ENCODE peak calls at places on chromosomes 2 and 18, in nine cellular contexts. R, S, P, J, X, B, O, I and M are unnamed samples.

GRCh38 chr18:62183578-62184195 is 3.2 kb downstream of the PIGN start:
- DNase-seq in R (no peak), S (no peak), P (no peak), J (peak; percentile 79), X (no peak), B (peak; percentile 52), O (peak; percentile 8), I (no peak), M (no peak)

GRCh38 chr2:69464575-69464974 is 27.3 kb upstream of the NFU1 start:
- DNase-seq in R (no peak), S (peak; percentile 44), P (peak; percentile 82), J (no peak), X (no peak), B (peak; percentile 44), O (no peak), I (peak; percentile 6), M (no peak)

GRCh38 chr2:102064679-102065674 is 73.2 kb downstream of the IL1R2 start:
- DNase-seq in R (no peak), S (no peak), P (no peak), J (no peak), X (no peak), B (peak; percentile 64), O (peak; percentile 38), I (no peak), M (no peak)

GRCh38 chr2:183123959-183124221 is 353 bp upstream of the NUP35 start:
- DNase-seq in R (no peak), S (no peak), P (no peak), J (no peak), X (no peak), B (no peak), O (no peak), I (no peak), M (no peak)

GRCh38 chr18:30970201-30970816 is 72.2 kb downstream of the DSC3 start:
- DNase-seq in R (no peak), S (no peak), P (no peak), J (peak; percentile 30), X (no peak), B (peak; percentile 44), O (no peak), I (no peak), M (no peak)

GRCh38 chr2:127993659-127994058 is 34.2 kb downstream of the SAP130 start:
- DNase-seq in R (no peak), S (no peak), P (no peak), J (no peak), X (no peak), B (no peak), O (no peak), I (no peak), M (no peak)

GRCh38 chr2:230732914-230733401 is 20.3 kb downstream of the CAB39 start:
- DNase-seq in R (no peak), S (no peak), P (no peak), J (no peak), X (no peak), B (no peak), O (no peak), I (no peak), M (no peak)

GRCh38 chr2:196725882-196726281 is 73.6 kb downstream of the GTF3C3 start:
- DNase-seq in R (no peak), S (no peak), P (no peak), J (no peak), X (no peak), B (no peak), O (no peak), I (no peak), M (no peak)

GRCh38 chr18:49007663-49008062 is 56.9 kb upstream of the SMAD7 start:
- DNase-seq in R (no peak), S (no peak), P (no peak), J (no peak), X (no peak), B (no peak), O (no peak), I (no peak), M (no peak)

GRCh38 chr2:173264603-173265366 is 89.9 kb upstream of the CDCA7 start:
- DNase-seq in R (peak; percentile 55), S (no peak), P (no peak), J (no peak), X (no peak), B (no peak), O (no peak), I (peak; percentile 9), M (no peak)

GRCh38 chr2:216159161-216159560 is 50.0 kb downstream of the XRCC5 start:
- DNase-seq in R (no peak), S (no peak), P (no peak), J (no peak), X (no peak), B (no peak), O (no peak), I (no peak), M (no peak)

GRCh38 chr2:43193996-43194869 is 32.2 kb downstream of the ZFP36L2 start:
- DNase-seq in R (peak; percentile 53), S (no peak), P (no peak), J (no peak), X (peak; percentile 83), B (peak; percentile 85), O (no peak), I (no peak), M (no peak)

GRCh38 chr2:241173557-241173956 is 14.9 kb upstream of the ANO7 start:
- DNase-seq in R (no peak), S (no peak), P (no peak), J (no peak), X (no peak), B (no peak), O (no peak), I (no peak), M (no peak)

GRCh38 chr2:96506907-96507240 is 1.7 kb upstream of the NEURL3 start:
- DNase-seq in R (no peak), S (no peak), P (no peak), J (no peak), X (no peak), B (no peak), O (no peak), I (no peak), M (no peak)

GRCh38 chr2:128500136-128500800 is 181.6 kb upstream of the HS6ST1 start:
- DNase-seq in R (no peak), S (no peak), P (no peak), J (no peak), X (peak; percentile 9), B (no peak), O (no peak), I (no peak), M (no peak)

GRCh38 chr2:120134263-120134662 is 88.9 kb downstream of the TMEM185B start:
- DNase-seq in R (no peak), S (no peak), P (no peak), J (peak; percentile 89), X (no peak), B (peak; percentile 78), O (no peak), I (no peak), M (peak; percentile 60)
- TF ChIP-seq POLR2A in R (no peak), S (no peak), P (no peak), J (peak; percentile 61), X (no peak), B (no peak), O (no peak), I (no peak), M (no peak)

GRCh38 chr2:233693963-233694362 is 1.3 kb downstream of the UGT1A6 start:
- DNase-seq in R (no peak), S (no peak), P (no peak), J (no peak), X (no peak), B (no peak), O (no peak), I (no peak), M (no peak)

GRCh38 chr2:233691443-233692433 is 952 bp upstream of the UGT1A6 start:
- DNase-seq in R (no peak), S (no peak), P (no peak), J (no peak), X (peak; percentile 75), B (no peak), O (no peak), I (no peak), M (no peak)

GRCh38 chr2:233689498-233689897 is 3.2 kb upstream of the UGT1A6 start:
- DNase-seq in R (no peak), S (no peak), P (no peak), J (peak; percentile 97), X (peak; percentile 57), B (no peak), O (no peak), I (no peak), M (no peak)

GRCh38 chr2:233690444-233690843 is 2.2 kb upstream of the UGT1A6 start:
- DNase-seq in R (no peak), S (no peak), P (no peak), J (peak; percentile 45), X (no peak), B (peak; percentile 71), O (no peak), I (no peak), M (no peak)

GRCh38 chr2:233692648-233693047 is at the start of gene UGT1A6:
- DNase-seq in R (no peak), S (no peak), P (no peak), J (no peak), X (no peak), B (no peak), O (no peak), I (no peak), M (no peak)
- TF ChIP-seq POLR2A in R (no peak), S (no peak), P (no peak), J (no peak), X (no peak), B (no peak), O (no peak), I (no peak), M (no peak)

GRCh38 chr18:23982154-23983071 is 32.1 kb upstream of the TTC39C start:
- DNase-seq in R (no peak), S (peak; percentile 77), P (peak; percentile 85), J (peak; percentile 32), X (no peak), B (peak; percentile 33), O (no peak), I (no peak), M (peak; percentile 12)
- TF ChIP-seq POLR2A in R (no peak), S (no peak), P (no peak), J (no peak), X (no peak), B (no peak), O (no peak), I (no peak), M (no peak)

GRCh38 chr2:61175036-61175435 is 13.0 kb downstream of the C2orf74 start:
- DNase-seq in R (no peak), S (no peak), P (no peak), J (no peak), X (no peak), B (no peak), O (no peak), I (no peak), M (no peak)

GRCh38 chr2:61178603-61179545 is 16.9 kb downstream of the C2orf74 start:
- DNase-seq in R (no peak), S (peak; percentile 18), P (no peak), J (no peak), X (no peak), B (no peak), O (no peak), I (no peak), M (no peak)

GRCh38 chr2:61177727-61178549 is 15.9 kb downstream of the C2orf74 start:
- DNase-seq in R (no peak), S (peak; percentile 37), P (no peak), J (peak; percentile 36), X (peak; percentile 28), B (peak; percentile 27), O (no peak), I (no peak), M (no peak)

GRCh38 chr2:61179701-61180639 is 18.0 kb downstream of the C2orf74 start:
- DNase-seq in R (no peak), S (peak; percentile 67), P (peak; percentile 92), J (peak; percentile 51), X (peak; percentile 79), B (no peak), O (no peak), I (no peak), M (no peak)

GRCh38 chr2:61176755-61177726 is 15.1 kb downstream of the C2orf74 start:
- DNase-seq in R (peak; percentile 40), S (peak; percentile 95), P (peak; percentile 96), J (peak; percentile 94), X (peak; percentile 96), B (peak; percentile 97), O (peak; percentile 98), I (peak; percentile 51), M (peak; percentile 95)
- TF ChIP-seq POLR2A in R (peak; percentile 95), S (peak; percentile 87), P (peak; percentile 79), J (peak; percentile 95), X (peak; percentile 81), B (peak; percentile 98), O (peak; percentile 95), I (peak; percentile 90), M (peak; percentile 86)